ENCODE peak calls at places on chromosomes 3 and 15, in eight cellular contexts. V is adrenal gland, I is IMR-90, U is transverse colon, A is esophagus muscularis mucosa, K is A549, Y is uterus, Z is ovary. Q is an unnamed sample. For H3K9me3, the result is how much of the 10 kb centered on the place peaks cover.

GRCh38 chr3:55511895-55512585 is 24.9 kb upstream of the WNT5A start:
- DNase-seq in V (no peak), I (peak), U (no peak), A (no peak), K (no peak), Y (no peak), Z (no peak), Q (no peak)

GRCh38 chr15:31434418-31435255 is 108.0 kb downstream of the KLF13 start:
- DNase-seq in V (peak), I (peak), U (peak), A (peak), K (no peak), Y (peak), Z (peak), Q (peak)

GRCh38 chr3:189277711-189278110 is 105.9 kb downstream of the TPRG1 start:
- DNase-seq in V (no peak), I (no peak), U (no peak), A (no peak), K (no peak), Y (no peak), Z (no peak), Q (no peak)

GRCh38 chr3:57756528-57757401 is 656 bp downstream of the SLMAP start:
- DNase-seq in V (peak), I (peak), U (peak), A (no peak), K (peak), Y (peak), Z (peak), Q (peak)

GRCh38 chr3:127408022-127408683 is 120.3 kb upstream of the PRR20G start:
- DNase-seq in V (no peak), I (no peak), U (no peak), A (peak), K (no peak), Y (no peak), Z (peak), Q (no peak)

GRCh38 chr15:85095566-85095965 is 113.9 kb downstream of the PDE8A start:
- DNase-seq in V (no peak), I (no peak), U (no peak), A (no peak), K (no peak), Y (no peak), Z (no peak), Q (no peak)

GRCh38 chr3:177523991-177524438 is 326.7 kb upstream of the TBL1XR1 start:
- DNase-seq in V (no peak), I (peak), U (no peak), A (no peak), K (peak), Y (no peak), Z (no peak), Q (no peak)

GRCh38 chr3:10289077-10289476 is 3.7 kb downstream of the GHRL start:
- DNase-seq in V (no peak), I (no peak), U (no peak), A (no peak), K (no peak), Y (no peak), Z (no peak), Q (no peak)

GRCh38 chr3:26193558-26193957 is 403.7 kb downstream of the OXSM start:
- DNase-seq in V (no peak), I (no peak), U (no peak), A (no peak), K (no peak), Y (no peak), Z (no peak), Q (no peak)

GRCh38 chr15:44092221-44092620 is 102.8 kb downstream of the FRMD5 start:
- DNase-seq in V (no peak), I (peak), U (no peak), A (no peak), K (peak), Y (no peak), Z (no peak), Q (no peak)

GRCh38 chr3:70882104-70882503 is 569.7 kb upstream of the MDFIC2 start:
- DNase-seq in V (no peak), I (peak), U (no peak), A (no peak), K (peak), Y (no peak), Z (no peak), Q (no peak)

GRCh38 chr3:58188173-58188564 is 22.6 kb downstream of the DNASE1L3 start:
- DNase-seq in V (no peak), I (no peak), U (no peak), A (no peak), K (no peak), Y (no peak), Z (no peak), Q (no peak)

GRCh38 chr3:38438421-38438820 is 15.3 kb upstream of the ACVR2B start:
- DNase-seq in V (peak), I (peak), U (peak), A (no peak), K (no peak), Y (no peak), Z (no peak), Q (no peak)

GRCh38 chr15:74441248-74441939 is 7.6 kb upstream of the SEMA7A start:
- DNase-seq in V (no peak), I (no peak), U (no peak), A (no peak), K (no peak), Y (no peak), Z (no peak), Q (peak)

GRCh38 chr3:136122006-136122405 is 74.1 kb downstream of the MSL2 start:
- DNase-seq in V (no peak), I (peak), U (no peak), A (no peak), K (no peak), Y (no peak), Z (no peak), Q (no peak)

GRCh38 chr3:14459384-14459783 is 57.0 kb downstream of the SLC6A6 start:
- DNase-seq in V (no peak), I (no peak), U (no peak), A (no peak), K (no peak), Y (no peak), Z (no peak), Q (no peak)

GRCh38 chr3:83514130-83514914 is 1444.5 kb upstream of the CADM2 start:
- DNase-seq in V (no peak), I (no peak), U (no peak), A (no peak), K (peak), Y (no peak), Z (no peak), Q (no peak)

GRCh38 chr15:85407421-85408269 is 27.2 kb downstream of the AKAP13 start:
- DNase-seq in V (no peak), I (peak), U (no peak), A (no peak), K (peak), Y (no peak), Z (no peak), Q (no peak)

DNA sequence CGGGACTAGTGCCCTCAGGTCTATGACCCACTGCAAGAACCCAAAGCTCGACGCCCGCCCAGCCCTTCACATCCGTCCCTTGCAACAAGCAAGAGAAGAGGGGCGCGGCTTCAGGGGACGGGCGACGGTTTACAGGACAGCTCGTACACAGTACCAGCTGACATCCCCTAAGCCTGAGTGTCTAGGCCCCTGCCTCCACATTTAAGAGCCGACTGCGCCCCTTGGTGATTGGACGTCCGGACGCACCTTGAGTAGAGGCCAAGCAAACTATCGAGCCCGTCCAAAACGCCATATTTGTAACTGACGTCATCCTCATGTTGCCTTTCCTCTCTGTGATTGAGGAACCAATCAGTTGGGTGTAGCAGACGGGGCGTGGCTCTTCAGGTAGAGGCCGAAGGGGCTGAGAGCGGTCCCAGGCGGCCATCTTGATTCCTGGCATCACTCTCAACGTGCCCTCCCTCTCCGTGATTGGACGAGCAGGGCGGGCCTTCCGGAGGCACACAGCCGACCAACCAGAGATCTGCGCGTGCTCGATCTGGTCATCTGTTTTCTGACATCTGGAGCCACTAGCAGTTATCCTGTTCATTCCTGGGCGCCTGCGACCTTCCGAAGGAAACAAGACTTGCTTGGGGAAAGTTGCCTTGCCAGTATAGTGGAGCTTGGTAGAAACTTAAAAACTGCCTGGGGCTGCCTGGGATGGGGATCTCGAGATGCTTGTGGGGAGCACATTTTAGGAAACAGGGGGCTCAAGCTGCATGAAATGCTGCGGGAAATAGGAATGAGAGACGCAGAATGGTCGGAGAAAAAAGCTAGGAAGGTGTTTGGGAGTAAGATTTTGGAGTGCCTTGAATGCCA is 4.0 kb upstream of the RPL14 start:
- DNase-seq in V (peak), I (peak), U (peak), A (peak), K (peak), Y (peak), Z (peak), Q (peak)
- TF ChIP-seq CTCF in V (no peak), I (no peak), U (no peak), A (no peak), K (no peak), Y (no peak), Z (no peak), Q (no peak)

DNA sequence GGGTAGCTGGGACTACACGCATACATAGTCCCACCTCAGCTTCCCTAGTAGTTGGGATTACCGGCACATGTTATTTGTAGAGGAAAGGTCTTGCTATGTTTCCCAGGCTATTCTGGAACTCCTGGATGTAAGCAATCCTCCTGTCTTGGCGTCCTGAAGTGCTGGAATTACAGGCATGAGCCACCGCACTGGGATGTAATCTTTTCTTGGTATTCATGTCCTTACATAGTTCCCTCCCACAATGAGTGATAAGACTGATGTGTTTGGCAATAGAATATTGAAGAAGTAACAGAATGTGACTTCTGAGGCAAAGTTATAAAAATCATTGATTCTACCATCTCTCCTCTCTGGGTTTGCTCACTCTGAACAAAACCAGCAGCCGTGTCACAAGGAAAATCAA is 22.7 kb upstream of the ALCAM start:
- DNase-seq in V (no peak), I (no peak), U (no peak), A (no peak), K (no peak), Y (no peak), Z (no peak), Q (no peak)
- TF ChIP-seq POLR2A in V (no peak), I (no peak), U (no peak), A (no peak), K (no peak), Y (no peak), Z (no peak), Q (no peak)

DNA sequence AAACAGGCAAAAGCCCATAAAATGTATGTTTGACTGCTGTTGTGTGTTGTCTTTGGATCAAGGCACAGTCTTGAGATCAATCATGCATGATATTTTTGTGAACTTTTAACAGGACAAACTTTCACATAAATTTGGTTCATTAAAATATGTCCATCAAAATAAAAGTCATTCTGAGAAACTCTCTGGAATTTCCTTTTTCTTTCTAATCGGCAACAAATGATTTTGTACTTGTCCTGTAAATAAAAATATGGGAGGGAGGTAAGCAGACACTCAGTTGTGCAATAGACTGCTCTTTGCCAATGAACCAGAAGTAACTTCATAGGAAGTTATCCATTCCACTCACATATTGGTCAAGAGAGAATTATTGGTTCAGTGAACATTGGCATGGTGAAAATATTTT is 943.5 kb downstream of the MCTP2 start:
- DNase-seq in V (no peak), I (no peak), U (no peak), A (no peak), K (no peak), Y (no peak), Z (no peak), Q (no peak)
- H3K9me3 ChIP-seq in V (under half), I (under half), U (under half), A (under half), K (under half), Y (under half), Z (under half), Q (under half)

GRCh38 chr3:131658771-131659170 is 156.0 kb upstream of the MRPL3 start:
- DNase-seq in V (no peak), I (no peak), U (no peak), A (no peak), K (no peak), Y (no peak), Z (no peak), Q (no peak)

GRCh38 chr3:131655076-131655685 is 152.4 kb upstream of the MRPL3 start:
- DNase-seq in V (no peak), I (no peak), U (no peak), A (no peak), K (no peak), Y (no peak), Z (no peak), Q (no peak)

GRCh38 chr3:131658115-131658514 is 155.3 kb upstream of the MRPL3 start:
- DNase-seq in V (no peak), I (no peak), U (no peak), A (no peak), K (no peak), Y (no peak), Z (no peak), Q (no peak)
- TF ChIP-seq CTCF in V (no peak), I (no peak), U (no peak), A (no peak), K (no peak), Y (no peak), Z (no peak), Q (no peak)

GRCh38 chr15:88630141-88630721 is 8.6 kb upstream of the ISG20 start:
- DNase-seq in V (no peak), I (no peak), U (peak), A (no peak), K (peak), Y (peak), Z (no peak), Q (no peak)

GRCh38 chr15:88628018-88628673 is 7.0 kb downstream of the AEN start:
- DNase-seq in V (no peak), I (no peak), U (no peak), A (no peak), K (no peak), Y (no peak), Z (no peak), Q (no peak)

GRCh38 chr15:88630798-88631463 is 7.9 kb upstream of the ISG20 start:
- DNase-seq in V (no peak), I (no peak), U (peak), A (no peak), K (no peak), Y (no peak), Z (no peak), Q (no peak)

GRCh38 chr15:88627463-88627862 is 6.3 kb downstream of the AEN start:
- DNase-seq in V (no peak), I (no peak), U (peak), A (no peak), K (no peak), Y (no peak), Z (no peak), Q (no peak)

GRCh38 chr15:88629071-88629470 is 7.9 kb downstream of the AEN start:
- DNase-seq in V (no peak), I (no peak), U (no peak), A (no peak), K (no peak), Y (no peak), Z (no peak), Q (no peak)
- TF ChIP-seq POLR2A in V (no peak), I (no peak), U (no peak), A (no peak), K (no peak), Y (no peak), Z (no peak), Q (no peak)

GRCh38 chr3:621714-622113 is 425.2 kb downstream of the CHL1 start:
- DNase-seq in V (no peak), I (no peak), U (no peak), A (no peak), K (no peak), Y (no peak), Z (no peak), Q (no peak)
- H3K9me3 ChIP-seq in V (under half), I (under half), U (under half), A (under half), K (under half), Y (under half), Z (under half), Q (under half)

DNA sequence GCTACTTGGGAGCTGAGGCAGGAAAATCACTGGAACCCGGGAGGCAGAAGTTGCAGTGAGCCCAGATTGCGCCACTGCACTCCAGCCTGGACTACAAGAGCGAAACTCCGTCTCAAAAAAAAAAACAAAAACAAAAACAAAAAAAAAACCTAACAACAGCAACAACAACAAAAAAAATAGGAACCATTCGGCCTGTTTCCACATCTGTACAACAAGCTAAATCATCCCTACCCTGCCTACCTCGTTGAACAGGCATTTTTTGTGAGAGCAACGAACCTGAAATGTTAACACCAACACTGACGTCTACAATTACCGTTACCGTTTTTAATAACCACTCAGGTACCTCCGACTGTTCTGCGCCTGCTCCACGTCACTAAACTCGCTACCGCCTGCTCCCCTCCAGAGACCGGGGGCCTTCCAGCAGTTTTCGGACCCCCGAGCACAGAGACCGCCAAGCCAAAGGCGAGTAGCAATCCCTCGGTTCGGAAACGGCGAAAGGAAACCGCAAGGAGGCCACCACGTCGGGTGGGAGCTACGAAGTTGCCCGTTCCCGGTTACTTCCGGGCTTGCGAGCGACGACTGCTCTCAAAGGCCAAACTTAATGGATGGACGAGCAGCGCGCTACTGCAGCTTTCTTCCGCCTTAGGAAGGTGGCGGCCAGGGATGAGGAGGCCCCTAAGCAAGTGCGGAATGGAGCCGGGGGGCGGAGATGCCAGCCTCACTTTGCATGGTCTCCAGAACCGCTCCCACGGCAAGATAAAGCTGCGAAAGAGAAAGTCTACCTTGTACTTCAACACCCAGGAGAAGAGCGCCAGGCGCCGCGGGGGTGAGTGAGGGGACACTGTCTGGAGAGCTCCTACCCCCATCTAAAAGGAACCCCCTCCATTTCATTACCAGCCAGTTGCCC is at the start of the genes PIGB and PIGBOS1:
- DNase-seq in V (peak), I (peak), U (peak), A (peak), K (peak), Y (peak), Z (peak), Q (peak)
- TF ChIP-seq CTCF in V (peak), I (peak), U (peak), A (peak), K (no peak), Y (no peak), Z (no peak), Q (no peak)